ENCODE peak calls at places on chromosomes 5 and 9, in five cellular contexts. One of them, this sample, is unnamed.

GRCh38 chr5:54837939-54838457 is 147.4 kb downstream of the ESM1 start:
- DNase-seq in astrocyte: no peak
- DNase-seq in neural progenitor cell: no peak
- DNase-seq in mammary epithelial cell: no peak
- DNase-seq in heart right ventricle: no peak
- DNase-seq in this sample: no peak

GRCh38 chr5:2751592-2752021 is at the start of gene IRX2:
- DNase-seq in astrocyte: peak
- DNase-seq in neural progenitor cell: peak
- DNase-seq in mammary epithelial cell: peak
- DNase-seq in heart right ventricle: peak
- DNase-seq in this sample: peak

GRCh38 chr9:4435197-4435596 is 55.1 kb upstream of the SLC1A1 start:
- DNase-seq in astrocyte: peak
- DNase-seq in neural progenitor cell: no peak
- DNase-seq in mammary epithelial cell: peak
- DNase-seq in heart right ventricle: no peak
- DNase-seq in this sample: peak

GRCh38 chr5:135977375-135977928 is 22.7 kb upstream of the LECT2 start:
- DNase-seq in astrocyte: peak
- DNase-seq in neural progenitor cell: peak
- DNase-seq in mammary epithelial cell: peak
- DNase-seq in heart right ventricle: peak
- DNase-seq in this sample: no peak

GRCh38 chr5:175344331-175345200 is 99.4 kb downstream of the DRD1 start:
- DNase-seq in astrocyte: peak
- DNase-seq in neural progenitor cell: no peak
- DNase-seq in mammary epithelial cell: no peak
- DNase-seq in heart right ventricle: no peak
- DNase-seq in this sample: peak

GRCh38 chr5:81856948-81857928 is 106.3 kb upstream of the SSBP2 start:
- DNase-seq in astrocyte: no peak
- DNase-seq in neural progenitor cell: peak
- DNase-seq in mammary epithelial cell: peak
- DNase-seq in heart right ventricle: peak
- DNase-seq in this sample: no peak

GRCh38 chr5:56060276-56061110 is 65.7 kb upstream of the IL6ST start:
- DNase-seq in astrocyte: peak
- DNase-seq in neural progenitor cell: no peak
- DNase-seq in mammary epithelial cell: no peak
- DNase-seq in heart right ventricle: no peak
- DNase-seq in this sample: no peak

GRCh38 chr5:175464414-175465233 is 13.7 kb upstream of the SFXN1 start:
- DNase-seq in astrocyte: no peak
- DNase-seq in neural progenitor cell: peak
- DNase-seq in mammary epithelial cell: peak
- DNase-seq in heart right ventricle: no peak
- DNase-seq in this sample: peak

GRCh38 chr5:85000671-85001070 is 616.0 kb upstream of the EDIL3 start:
- DNase-seq in astrocyte: peak
- DNase-seq in neural progenitor cell: no peak
- DNase-seq in mammary epithelial cell: no peak
- DNase-seq in heart right ventricle: no peak
- DNase-seq in this sample: no peak

GRCh38 chr9:3948826-3949578 is 350.9 kb downstream of the GLIS3 start:
- DNase-seq in astrocyte: peak
- DNase-seq in neural progenitor cell: no peak
- DNase-seq in mammary epithelial cell: no peak
- DNase-seq in heart right ventricle: no peak
- DNase-seq in this sample: no peak

GRCh38 chr5:97735209-97735608 is 552.2 kb upstream of the RIOK2 start:
- DNase-seq in astrocyte: peak
- DNase-seq in neural progenitor cell: no peak
- DNase-seq in mammary epithelial cell: peak
- DNase-seq in heart right ventricle: no peak
- DNase-seq in this sample: peak

GRCh38 chr9:125696106-125696647 is 10.8 kb downstream of the MAPKAP1 start:
- DNase-seq in astrocyte: no peak
- DNase-seq in neural progenitor cell: no peak
- DNase-seq in mammary epithelial cell: no peak
- DNase-seq in heart right ventricle: no peak
- DNase-seq in this sample: no peak

GRCh38 chr5:56264417-56265025 is 31.4 kb upstream of the ANKRD55 start:
- DNase-seq in astrocyte: no peak
- DNase-seq in neural progenitor cell: peak
- DNase-seq in mammary epithelial cell: peak
- DNase-seq in heart right ventricle: no peak
- DNase-seq in this sample: peak

GRCh38 chr9:68775003-68775730 is 70.1 kb downstream of the PIP5K1B start:
- DNase-seq in astrocyte: no peak
- DNase-seq in neural progenitor cell: no peak
- DNase-seq in mammary epithelial cell: peak
- DNase-seq in heart right ventricle: no peak
- DNase-seq in this sample: no peak

GRCh38 chr5:173327948-173328895 is at the start of gene STC2:
- DNase-seq in astrocyte: peak
- DNase-seq in neural progenitor cell: peak
- DNase-seq in mammary epithelial cell: peak
- DNase-seq in heart right ventricle: peak
- DNase-seq in this sample: peak

GRCh38 chr9:93699650-93700049 is 123.3 kb downstream of the PHF2 start:
- DNase-seq in astrocyte: no peak
- DNase-seq in neural progenitor cell: no peak
- DNase-seq in mammary epithelial cell: no peak
- DNase-seq in heart right ventricle: no peak
- DNase-seq in this sample: no peak

GRCh38 chr9:96460470-96460869 is 10.5 kb downstream of the HABP4 start:
- DNase-seq in astrocyte: no peak
- DNase-seq in neural progenitor cell: no peak
- DNase-seq in mammary epithelial cell: no peak
- DNase-seq in heart right ventricle: no peak
- DNase-seq in this sample: no peak

GRCh38 chr5:149563461-149563860 is 12.2 kb upstream of the CSNK1A1 start:
- DNase-seq in astrocyte: peak
- DNase-seq in neural progenitor cell: no peak
- DNase-seq in mammary epithelial cell: peak
- DNase-seq in heart right ventricle: no peak
- DNase-seq in this sample: no peak

GRCh38 chr5:56641635-56642255 is 173.6 kb upstream of the MAP3K1 start:
- DNase-seq in astrocyte: no peak
- DNase-seq in neural progenitor cell: no peak
- DNase-seq in mammary epithelial cell: no peak
- DNase-seq in heart right ventricle: no peak
- DNase-seq in this sample: no peak

GRCh38 chr9:35001285-35001677 is 11.7 kb downstream of the DNAJB5 start:
- DNase-seq in astrocyte: no peak
- DNase-seq in neural progenitor cell: no peak
- DNase-seq in mammary epithelial cell: no peak
- DNase-seq in heart right ventricle: no peak
- DNase-seq in this sample: no peak

GRCh38 chr9:115520626-115521025 is 402.7 kb upstream of the TNC start:
- DNase-seq in astrocyte: peak
- DNase-seq in neural progenitor cell: peak
- DNase-seq in mammary epithelial cell: no peak
- DNase-seq in heart right ventricle: no peak
- DNase-seq in this sample: no peak

GRCh38 chr9:129446828-129447550 is 173.9 kb downstream of the C9orf50 start:
- DNase-seq in astrocyte: no peak
- DNase-seq in neural progenitor cell: no peak
- DNase-seq in mammary epithelial cell: no peak
- DNase-seq in heart right ventricle: no peak
- DNase-seq in this sample: no peak

GRCh38 chr9:33765411-33765810 is 29.9 kb upstream of the PRSS3 start:
- DNase-seq in astrocyte: peak
- DNase-seq in neural progenitor cell: no peak
- DNase-seq in mammary epithelial cell: peak
- DNase-seq in heart right ventricle: no peak
- DNase-seq in this sample: peak

GRCh38 chr5:139689631-139690384 is 41.7 kb downstream of the CXXC5 start:
- DNase-seq in astrocyte: no peak
- DNase-seq in neural progenitor cell: no peak
- DNase-seq in mammary epithelial cell: peak
- DNase-seq in heart right ventricle: no peak
- DNase-seq in this sample: peak

GRCh38 chr5:118548761-118549160 is 439.6 kb downstream of the DTWD2 start:
- DNase-seq in astrocyte: peak
- DNase-seq in neural progenitor cell: no peak
- DNase-seq in mammary epithelial cell: peak
- DNase-seq in heart right ventricle: no peak
- DNase-seq in this sample: peak

GRCh38 chr9:16421534-16421933 is 448.9 kb downstream of the BNC2 start:
- DNase-seq in astrocyte: peak
- DNase-seq in neural progenitor cell: no peak
- DNase-seq in mammary epithelial cell: no peak
- DNase-seq in heart right ventricle: no peak
- DNase-seq in this sample: no peak

GRCh38 chr5:135069016-135069770 is 35.2 kb upstream of the PITX1 start:
- DNase-seq in astrocyte: no peak
- DNase-seq in neural progenitor cell: peak
- DNase-seq in mammary epithelial cell: no peak
- DNase-seq in heart right ventricle: no peak
- DNase-seq in this sample: no peak

GRCh38 chr5:54227109-54227508 is 83.3 kb downstream of the ARL15 start:
- DNase-seq in astrocyte: no peak
- DNase-seq in neural progenitor cell: no peak
- DNase-seq in mammary epithelial cell: peak
- DNase-seq in heart right ventricle: no peak
- DNase-seq in this sample: no peak

GRCh38 chr9:79617395-79617794 is 45.6 kb downstream of the TLE4 start:
- DNase-seq in astrocyte: peak
- DNase-seq in neural progenitor cell: no peak
- DNase-seq in mammary epithelial cell: peak
- DNase-seq in heart right ventricle: peak
- DNase-seq in this sample: no peak

GRCh38 chr5:16995372-16995771 is 59.3 kb upstream of the MYO10 start:
- DNase-seq in astrocyte: peak
- DNase-seq in neural progenitor cell: no peak
- DNase-seq in mammary epithelial cell: no peak
- DNase-seq in heart right ventricle: no peak
- DNase-seq in this sample: no peak
- H3K27ac ChIP-seq in astrocyte: peak
- H3K27ac ChIP-seq in neural progenitor cell: no peak
- H3K27ac ChIP-seq in mammary epithelial cell: no peak
- H3K27ac ChIP-seq in heart right ventricle: no peak
- H3K27ac ChIP-seq in this sample: no peak

GRCh38 chr5:5063533-5063953 is 76.6 kb upstream of the ADAMTS16 start:
- DNase-seq in astrocyte: no peak
- DNase-seq in neural progenitor cell: peak
- DNase-seq in mammary epithelial cell: no peak
- DNase-seq in heart right ventricle: no peak
- DNase-seq in this sample: no peak
- TF ChIP-seq CTCF in astrocyte: no peak
- TF ChIP-seq CTCF in neural progenitor cell: peak
- TF ChIP-seq CTCF in mammary epithelial cell: no peak
- TF ChIP-seq CTCF in heart right ventricle: no peak
- TF ChIP-seq CTCF in this sample: no peak

GRCh38 chr5:179699640-179700298 is 1.0 kb downstream of the CANX start:
- DNase-seq in astrocyte: peak
- DNase-seq in neural progenitor cell: peak
- DNase-seq in mammary epithelial cell: peak
- DNase-seq in heart right ventricle: peak
- DNase-seq in this sample: peak
- H3K27ac ChIP-seq in astrocyte: peak
- H3K27ac ChIP-seq in neural progenitor cell: no peak
- H3K27ac ChIP-seq in mammary epithelial cell: peak
- H3K27ac ChIP-seq in heart right ventricle: peak
- H3K27ac ChIP-seq in this sample: peak

GRCh38 chr5:126777257-126777973 is 479 bp downstream of the LMNB1 start:
- DNase-seq in astrocyte: peak
- DNase-seq in neural progenitor cell: peak
- DNase-seq in mammary epithelial cell: peak
- DNase-seq in heart right ventricle: peak
- DNase-seq in this sample: peak
- TF ChIP-seq CTCF in astrocyte: no peak
- TF ChIP-seq CTCF in neural progenitor cell: peak
- TF ChIP-seq CTCF in mammary epithelial cell: no peak
- TF ChIP-seq CTCF in heart right ventricle: no peak
- TF ChIP-seq CTCF in this sample: no peak

GRCh38 chr5:69299625-69300024 is 33.0 kb downstream of the CCDC125 start:
- DNase-seq in astrocyte: no peak
- DNase-seq in neural progenitor cell: no peak
- DNase-seq in mammary epithelial cell: no peak
- DNase-seq in heart right ventricle: no peak
- DNase-seq in this sample: no peak

GRCh38 chr5:69295088-69295754 is 37.4 kb downstream of the CCDC125 start:
- DNase-seq in astrocyte: peak
- DNase-seq in neural progenitor cell: peak
- DNase-seq in mammary epithelial cell: peak
- DNase-seq in heart right ventricle: no peak
- DNase-seq in this sample: no peak

GRCh38 chr5:69305512-69305911 is 27.1 kb downstream of the CCDC125 start:
- DNase-seq in astrocyte: no peak
- DNase-seq in neural progenitor cell: no peak
- DNase-seq in mammary epithelial cell: no peak
- DNase-seq in heart right ventricle: no peak
- DNase-seq in this sample: no peak

DNA sequence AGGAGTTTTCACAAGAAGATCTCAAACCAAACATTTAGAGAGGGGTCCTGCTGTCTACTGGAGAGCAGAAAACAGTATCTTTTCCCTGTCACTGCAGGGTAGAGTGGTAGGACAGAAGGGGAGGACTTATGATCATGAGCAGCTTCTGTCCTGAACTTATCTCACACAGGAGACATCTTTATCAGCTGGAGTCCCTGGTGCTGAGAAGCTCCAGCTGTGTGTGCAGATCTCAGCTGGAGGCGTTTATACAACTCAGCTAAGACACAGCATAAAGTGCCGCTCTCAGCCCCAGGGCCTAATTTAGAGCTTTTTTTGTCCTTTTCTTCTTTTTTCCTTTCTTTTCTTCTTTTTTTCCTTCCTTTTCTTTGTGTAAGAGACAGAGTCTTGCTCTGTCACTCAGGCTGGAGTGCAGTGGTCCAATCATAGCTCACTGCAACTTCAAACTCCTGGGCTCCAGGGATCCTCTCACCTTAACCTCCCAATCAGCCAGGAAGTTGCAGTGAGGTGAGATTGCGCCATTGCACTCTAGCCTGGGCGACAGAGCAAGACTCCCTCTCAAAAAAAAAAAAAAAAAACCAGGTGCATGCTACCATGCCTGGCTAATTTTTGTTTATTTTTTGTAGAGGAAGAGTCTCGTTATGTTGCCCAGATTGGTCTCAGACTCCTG is 31.9 kb downstream of the CCDC125 start:
- DNase-seq in astrocyte: no peak
- DNase-seq in neural progenitor cell: no peak
- DNase-seq in mammary epithelial cell: no peak
- DNase-seq in heart right ventricle: no peak
- DNase-seq in this sample: no peak
- H3K27ac ChIP-seq in astrocyte: no peak
- H3K27ac ChIP-seq in neural progenitor cell: no peak
- H3K27ac ChIP-seq in mammary epithelial cell: no peak
- H3K27ac ChIP-seq in heart right ventricle: no peak
- H3K27ac ChIP-seq in this sample: no peak

GRCh38 chr5:75265731-75266130 is 29.1 kb upstream of the ANKRD31 start:
- DNase-seq in astrocyte: peak
- DNase-seq in neural progenitor cell: peak
- DNase-seq in mammary epithelial cell: peak
- DNase-seq in heart right ventricle: no peak
- DNase-seq in this sample: peak
- TF ChIP-seq CTCF in astrocyte: peak
- TF ChIP-seq CTCF in neural progenitor cell: peak
- TF ChIP-seq CTCF in mammary epithelial cell: peak
- TF ChIP-seq CTCF in heart right ventricle: peak
- TF ChIP-seq CTCF in this sample: peak

GRCh38 chr9:22098636-22099332 is 89.7 kb upstream of the CDKN2B start:
- DNase-seq in astrocyte: no peak
- DNase-seq in neural progenitor cell: no peak
- DNase-seq in mammary epithelial cell: peak
- DNase-seq in heart right ventricle: no peak
- DNase-seq in this sample: no peak
- H3K27ac ChIP-seq in astrocyte: no peak
- H3K27ac ChIP-seq in neural progenitor cell: no peak
- H3K27ac ChIP-seq in mammary epithelial cell: peak
- H3K27ac ChIP-seq in heart right ventricle: no peak
- H3K27ac ChIP-seq in this sample: no peak